ENCODE peak calls at places on chromosomes 2 and 18, in five cellular contexts. N is SJSA1, S is mesenchymal stem cell, Q is heart right ventricle, E is colonic mucosa. V is an unnamed sample.

GRCh38 chr2:58063641-58064040 is 17.0 kb downstream of the VRK2 start:
- DNase-seq in N (no peak), Q (no peak), S (peak; percentile 86), E (no peak), V (no peak)

GRCh38 chr2:134142903-134143302 is 111.0 kb upstream of the MGAT5 start:
- DNase-seq in E (no peak), S (no peak), Q (no peak), N (no peak), V (no peak)

GRCh38 chr18:48996901-48997463 is 46.2 kb upstream of the SMAD7 start:
- DNase-seq in S (peak; percentile 94), N (peak; percentile 85), Q (no peak), E (no peak), V (peak; percentile 50)

GRCh38 chr18:77208969-77209368 is 40.7 kb upstream of the GALR1 start:
- DNase-seq in Q (peak; percentile 52), S (peak; percentile 85), E (no peak), N (peak; percentile 92), V (no peak)

GRCh38 chr2:12767541-12767940 is 50.8 kb downstream of the TRIB2 start:
- DNase-seq in S (no peak), E (no peak), Q (no peak), N (no peak), V (no peak)

GRCh38 chr2:191950132-191950885 is 103.4 kb upstream of the CAVIN2 start:
- DNase-seq in N (no peak), Q (no peak), E (no peak), S (peak; percentile 45), V (no peak)

GRCh38 chr2:77370505-77370904 is 151.7 kb downstream of the LRRTM4 start:
- DNase-seq in N (no peak), E (no peak), Q (no peak), S (no peak), V (no peak)

GRCh38 chr2:238095143-238095542 is 5.0 kb upstream of the ESPNL start:
- DNase-seq in Q (no peak), S (no peak), N (no peak), E (no peak), V (no peak)

GRCh38 chr18:48045744-48046143 is 115.3 kb upstream of the SMAD2 start:
- DNase-seq in S (no peak), N (no peak), E (no peak), Q (no peak), V (no peak)

GRCh38 chr2:232349546-232349945 is 29.0 kb upstream of the ALPP start:
- DNase-seq in E (no peak), N (no peak), Q (no peak), S (no peak), V (no peak)

GRCh38 chr2:215961981-215962380 is 51.4 kb downstream of the MREG start:
- DNase-seq in N (no peak), S (no peak), E (no peak), Q (no peak), V (no peak)

GRCh38 chr2:152221870-152222269 is 46.3 kb upstream of the STAM2 start:
- DNase-seq in N (peak; percentile 55), E (no peak), Q (no peak), S (peak; percentile 74), V (no peak)

GRCh38 chr2:217617496-217618085 is 385.2 kb downstream of the TNS1 start:
- DNase-seq in S (no peak), N (no peak), Q (no peak), E (no peak), V (no peak)

GRCh38 chr2:239544846-239545465 is 144.1 kb upstream of the HDAC4 start:
- DNase-seq in E (no peak), Q (no peak), N (no peak), S (no peak), V (no peak)

GRCh38 chr18:59432796-59433195 is 73.7 kb upstream of the LMAN1 start:
- DNase-seq in S (no peak), E (no peak), N (no peak), Q (no peak), V (no peak)

GRCh38 chr2:213151437-213152064 is at the start of gene IKZF2:
- DNase-seq in Q (peak; percentile 82), E (peak; percentile 79), N (peak; percentile 80), S (peak; percentile 88), V (peak; percentile 85)

GRCh38 chr2:102843759-102844443 is 82.1 kb downstream of the TMEM182 start:
- DNase-seq in N (no peak), Q (no peak), E (no peak), S (no peak), V (no peak)

GRCh38 chr2:18701981-18702380 is 112.6 kb upstream of the NT5C1B start:
- DNase-seq in Q (no peak), N (no peak), E (no peak), S (no peak), V (no peak)

GRCh38 chr18:64806232-64806631 is 657.3 kb upstream of the LINC00305 start:
- DNase-seq in E (no peak), Q (no peak), S (no peak), N (no peak), V (no peak)

GRCh38 chr2:191190439-191190838 is 39.6 kb upstream of the STAT4 start:
- DNase-seq in N (no peak), Q (no peak), S (no peak), E (no peak), V (no peak)

GRCh38 chr2:205321240-205321639 is 361.1 kb upstream of the NRP2 start:
- DNase-seq in S (peak; percentile 7), N (no peak), E (no peak), Q (no peak), V (no peak)

GRCh38 chr18:8801263-8801901 is 96.0 kb downstream of the MTCL1 start:
- DNase-seq in N (peak; percentile 85), S (peak; percentile 94), E (no peak), Q (no peak), V (no peak)

GRCh38 chr2:170812716-170813585 is 3.7 kb upstream of the GAD1 start:
- DNase-seq in N (no peak), Q (peak; percentile 82), S (peak; percentile 80), E (peak; percentile 54), V (no peak)

GRCh38 chr2:161101406-161101805 is 58.8 kb upstream of the TANK start:
- DNase-seq in E (no peak), S (no peak), N (no peak), Q (no peak), V (no peak)

GRCh38 chr2:32977228-32977758 is 30.5 kb downstream of the LTBP1 start:
- DNase-seq in E (peak; percentile 97), S (no peak), N (no peak), Q (peak; percentile 87), V (no peak)

GRCh38 chr18:36522503-36522902 is 225.0 kb downstream of the FHOD3 start:
- DNase-seq in Q (no peak), N (no peak), E (no peak), S (no peak), V (no peak)

GRCh38 chr2:239807568-239807967 is 217.6 kb downstream of the NDUFA10 start:
- DNase-seq in Q (no peak), S (no peak), E (no peak), N (peak; percentile 25), V (no peak)

GRCh38 chr2:64592994-64593655 is 60.6 kb downstream of the SERTAD2 start:
- DNase-seq in N (no peak), S (peak; percentile 7), Q (peak; percentile 63), E (no peak), V (no peak)

GRCh38 chr18:7576685-7577084 is 9.6 kb downstream of the PTPRM start:
- DNase-seq in N (no peak), S (peak; percentile 37), Q (no peak), E (no peak), V (no peak)

DNA sequence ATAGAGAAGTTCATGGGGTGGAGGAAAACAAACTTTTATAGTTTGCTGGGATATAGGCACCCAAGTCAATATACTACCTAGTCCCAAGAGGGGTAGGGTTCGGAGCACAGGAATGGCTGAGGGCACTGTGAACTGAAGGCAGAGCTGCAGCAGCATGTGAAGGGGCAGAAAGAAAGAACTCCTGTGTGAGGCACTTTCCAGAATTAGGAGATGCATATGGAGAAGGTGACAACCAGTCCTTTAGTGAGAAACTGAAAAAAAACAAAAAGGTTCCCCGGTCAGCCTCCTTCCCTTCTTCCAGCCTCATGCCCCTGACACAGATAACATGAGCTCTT is 429.1 kb downstream of the DSC3 start:
- DNase-seq in E (no peak), Q (no peak), N (no peak), S (no peak), V (no peak)
- H3K4me3 ChIP-seq in E (no peak overlapping the region), Q (no peak overlapping the region), N (no peak overlapping the region), S (no peak overlapping the region), V (no peak overlapping the region)

GRCh38 chr2:46072146-46072820 is 224.9 kb upstream of the EPAS1 start:
- DNase-seq in E (no peak), N (peak; percentile 53), S (no peak), Q (no peak), V (no peak)
- H3K36me3 ChIP-seq in E (no peaks in the 10 kb centered on the region), N (peaks cover 4% of the 10 kb centered on the region), S (peaks cover 3% of the 10 kb centered on the region), Q (no peaks in the 10 kb centered on the region), V (no peaks in the 10 kb centered on the region)

GRCh38 chr18:45357681-45358470 is 257.4 kb upstream of the SLC14A2 start:
- DNase-seq in E (no peak), N (no peak), S (no peak), Q (no peak), V (no peak)
- H3K4me1 ChIP-seq in E (no peaks in the 10 kb centered on the region), N (no peaks in the 10 kb centered on the region), S (peaks cover 8% of the 10 kb centered on the region), Q (peaks cover 3% of the 10 kb centered on the region), V (no peaks in the 10 kb centered on the region)

DNA sequence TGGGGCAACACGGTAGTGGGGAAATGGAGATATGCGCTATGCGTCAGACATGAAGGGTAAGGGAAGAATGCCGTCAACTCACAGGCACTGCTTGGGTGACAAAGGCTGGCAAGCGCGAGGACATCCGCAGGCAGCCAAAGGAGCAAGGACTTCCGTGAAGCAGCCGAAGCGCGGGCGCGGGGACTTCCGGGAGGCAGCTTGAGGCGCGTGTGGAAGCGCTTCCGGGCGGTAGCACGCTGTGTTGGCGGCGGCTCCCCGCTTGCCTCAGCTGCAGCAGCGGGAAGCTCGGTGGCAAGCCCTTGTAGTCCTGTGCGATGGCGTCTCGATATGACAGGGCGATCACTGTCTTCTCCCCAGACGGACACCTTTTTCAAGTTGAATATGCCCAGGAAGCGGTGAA is at the start of gene PSMA8:
- DNase-seq in N (no peak), S (no peak), Q (peak; percentile 3), E (no peak), V (no peak)
- H3K4me3 ChIP-seq in N (no peak within 1 kb of the TSS), S (no peak within 1 kb of the TSS), Q (no peak within 1 kb of the TSS), E (no peak within 1 kb of the TSS), V (no peak within 1 kb of the TSS)

DNA sequence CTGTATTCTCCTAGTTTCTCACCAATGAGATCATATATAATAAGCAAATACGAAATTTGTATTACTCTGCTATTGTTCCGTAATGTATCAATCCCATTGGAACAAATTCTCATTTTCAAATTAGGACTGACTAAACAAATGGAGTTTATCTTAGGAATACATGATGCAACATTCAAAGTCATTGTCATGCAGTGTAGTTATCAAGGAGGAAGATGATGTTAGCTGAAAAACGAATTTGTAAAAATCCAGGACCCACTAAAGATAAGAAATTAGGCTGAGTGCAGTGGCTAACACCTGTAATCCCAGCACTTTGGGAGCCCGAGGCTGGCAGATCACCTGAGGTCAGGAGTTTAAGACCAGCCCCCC is 14.9 kb downstream of the SEPTIN2 start:
- DNase-seq in S (no peak), E (no peak), Q (no peak), N (no peak), V (no peak)
- H3K36me3 ChIP-seq in S (peaks cover 87% of the 10 kb centered on the region), E (no peaks in the 10 kb centered on the region), Q (no peaks in the 10 kb centered on the region), N (peaks cover 97% of the 10 kb centered on the region), V (peaks cover 82% of the 10 kb centered on the region)

V was measured in left lung.